ENCODE peak calls at places on chromosomes 4 and X, in six cellular contexts. C is IMR-90, O is HEK293T, J is HepG2, R is GM12878, K is K562. X is an unnamed sample.

GRCh38 chr4:45155081-45155777 is 428.9 kb upstream of the GNPDA2 start:
- DNase-seq in C (no peak), O (no peak), J (no peak), R (no peak), K (no peak), X (no peak)

GRCh38 chr4:114807357-114807756 is 208.8 kb downstream of the UGT8 start:
- DNase-seq in C (no peak), O (no peak), J (no peak), R (no peak), K (no peak), X (no peak)

GRCh38 chrX:10296581-10296980 is 139.8 kb downstream of the CLCN4 start:
- DNase-seq in C (peak; percentile 82), O (no peak), J (no peak), R (no peak), K (no peak), X (no peak)

GRCh38 chrX:125757794-125758564 is 408.1 kb downstream of the DCAF12L2 start:
- DNase-seq in C (no peak), O (no peak), J (no peak), R (no peak), K (peak; percentile 40), X (no peak)

GRCh38 chr4:156779774-156780173 is 191.8 kb downstream of the PDGFC start:
- DNase-seq in C (peak; percentile 95), O (no peak), J (peak; percentile 86), R (no peak), K (no peak), X (no peak)

GRCh38 chrX:29699214-29699613 is 516.1 kb upstream of the MAGEB2 start:
- DNase-seq in C (peak; percentile 34), O (no peak), J (no peak), R (no peak), K (no peak), X (no peak)

GRCh38 chr4:2487632-2488031 is 18.7 kb downstream of the RNF4 start:
- DNase-seq in C (no peak), O (no peak), J (no peak), R (no peak), K (no peak), X (no peak)

GRCh38 chr4:82457266-82457665 is 26.9 kb downstream of the ENOPH1 start:
- DNase-seq in C (no peak), O (no peak), J (no peak), R (no peak), K (no peak), X (no peak)

GRCh38 chr4:60366661-60367060 is 833.5 kb upstream of the ADGRL3 start:
- DNase-seq in C (no peak), O (no peak), J (no peak), R (no peak), K (no peak), X (no peak)

GRCh38 chr4:98951710-98952109 is 22.8 kb upstream of the EIF4E start:
- DNase-seq in C (no peak), O (no peak), J (no peak), R (no peak), K (peak; percentile 67), X (no peak)

GRCh38 chr4:87005690-87006461 is 71.1 kb downstream of the AFF1 start:
- DNase-seq in C (no peak), O (no peak), J (no peak), R (peak; percentile 51), K (peak; percentile 36), X (no peak)

GRCh38 chrX:16639966-16640365 is 10.0 kb upstream of the S100G start:
- DNase-seq in C (no peak), O (no peak), J (no peak), R (no peak), K (peak; percentile 23), X (no peak)

GRCh38 chr4:14842964-14843630 is 159.2 kb upstream of the CPEB2 start:
- DNase-seq in C (no peak), O (no peak), J (no peak), R (no peak), K (no peak), X (no peak)

GRCh38 chrX:100995469-100995868 is 26.0 kb downstream of the ARL13A start:
- DNase-seq in C (peak; percentile 93), O (no peak), J (peak; percentile 4), R (no peak), K (peak; percentile 51), X (no peak)

GRCh38 chrX:45711231-45711630 is 510.6 kb upstream of the DIPK2B start:
- DNase-seq in C (peak; percentile 28), O (no peak), J (no peak), R (no peak), K (no peak), X (no peak)

GRCh38 chr4:147707892-147708672 is 23.8 kb upstream of the ARHGAP10 start:
- DNase-seq in C (peak; percentile 34), O (peak; percentile 41), J (peak; percentile 19), R (no peak), K (peak; percentile 42), X (peak; percentile 57)

GRCh38 chrX:47523297-47523696 is 37.7 kb upstream of the ARAF start:
- DNase-seq in C (peak; percentile 55), O (peak; percentile 86), J (peak; percentile 17), R (no peak), K (peak; percentile 84), X (peak; percentile 78)

GRCh38 chrX:137031517-137032377 is 2.0 kb downstream of the GPR101 start:
- DNase-seq in C (peak; percentile 10), O (peak; percentile 68), J (no peak), R (peak; percentile 5), K (peak; percentile 35), X (no peak)

GRCh38 chr4:158835456-158836369 is 66.9 kb downstream of the FNIP2 start:
- DNase-seq in C (no peak), O (peak; percentile 30), J (no peak), R (no peak), K (no peak), X (no peak)

GRCh38 chr4:26173619-26174018 is 147.2 kb upstream of the RBPJ start:
- DNase-seq in C (peak; percentile 93), O (no peak), J (no peak), R (no peak), K (no peak), X (no peak)

GRCh38 chr4:81466841-81467671 is 4.7 kb downstream of the RASGEF1B start:
- DNase-seq in C (peak; percentile 66), O (peak; percentile 35), J (peak; percentile 56), R (peak; percentile 11), K (peak; percentile 82), X (peak; percentile 53)

GRCh38 chr4:3009422-3009821 is 46.1 kb downstream of the GRK4 start:
- DNase-seq in C (no peak), O (no peak), J (peak; percentile 84), R (no peak), K (peak; percentile 50), X (peak; percentile 22)

GRCh38 chr4:95510145-95510544 is 38.6 kb downstream of the UNC5C start:
- DNase-seq in C (peak; percentile 13), O (no peak), J (peak; percentile 2), R (no peak), K (peak; percentile 10), X (peak; percentile 17)

GRCh38 chrX:134764202-134764785 is 106.0 kb upstream of the PLAC1 start:
- DNase-seq in C (no peak), O (peak; percentile 81), J (peak; percentile 64), R (no peak), K (peak; percentile 59), X (peak; percentile 82)
- TF ChIP-seq BHLHE40 in C (no peak), O (no peak), J (no peak), R (no peak), K (no peak), X (no peak)

GRCh38 chr4:185510803-185511202 is 24.5 kb downstream of the PDLIM3 start:
- DNase-seq in C (no peak), O (no peak), J (no peak), R (no peak), K (no peak), X (no peak)

GRCh38 chr4:185514182-185514697 is 21.1 kb downstream of the PDLIM3 start:
- DNase-seq in C (no peak), O (no peak), J (no peak), R (no peak), K (no peak), X (no peak)

GRCh38 chr4:185512516-185512915 is 22.8 kb downstream of the PDLIM3 start:
- DNase-seq in C (peak; percentile 81), O (no peak), J (no peak), R (no peak), K (no peak), X (no peak)

GRCh38 chr4:185515248-185515647 is 20.1 kb downstream of the PDLIM3 start:
- DNase-seq in C (no peak), O (no peak), J (no peak), R (no peak), K (no peak), X (no peak)

DNA sequence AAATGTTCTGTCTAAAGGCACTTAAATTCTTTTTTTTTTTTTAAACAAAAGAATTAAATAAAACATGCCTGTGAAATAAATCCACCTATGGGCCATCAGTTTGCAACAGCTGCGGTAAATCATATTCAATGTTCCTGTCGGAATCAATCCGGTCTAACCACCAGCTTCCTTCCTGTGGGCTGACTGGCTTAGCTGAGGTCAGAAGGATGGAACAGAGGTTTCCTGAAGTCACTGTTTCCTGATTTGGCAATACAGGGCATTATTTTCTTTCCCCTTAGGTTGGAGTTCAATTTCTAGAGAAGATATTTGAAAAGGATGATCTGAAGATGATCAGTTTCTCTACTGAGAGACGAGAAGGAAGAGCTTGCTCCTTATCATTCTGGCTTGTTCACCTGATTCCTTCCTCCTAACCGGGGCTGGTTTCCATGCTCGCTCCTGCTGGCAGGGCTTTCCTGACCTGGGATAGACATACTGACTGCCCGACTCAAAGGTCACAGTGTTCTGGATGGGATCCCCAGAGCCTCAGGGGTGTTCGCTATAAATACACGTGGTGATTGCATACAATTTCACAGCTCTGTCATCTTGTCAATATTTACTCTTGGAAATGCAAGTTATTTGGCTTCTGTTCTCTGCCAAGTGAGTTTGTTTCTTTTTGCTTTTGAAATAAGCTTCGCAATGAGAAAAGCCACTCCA is 21.7 kb downstream of the PDLIM3 start:
- DNase-seq in C (peak; percentile 54), O (no peak), J (peak; percentile 73), R (peak; percentile 2), K (no peak), X (no peak)
- TF ChIP-seq BHLHE40 in C (no peak), O (no peak), J (peak; percentile 22), R (no peak), K (no peak), X (no peak)

GRCh38 chr4:48739560-48740019 is 40.5 kb downstream of the FRYL start:
- DNase-seq in C (no peak), O (no peak), J (no peak), R (peak; percentile 30), K (peak; percentile 72), X (no peak)
- TF ChIP-seq BHLHE40 in C (no peak), O (no peak), J (no peak), R (no peak), K (no peak), X (no peak)

DNA sequence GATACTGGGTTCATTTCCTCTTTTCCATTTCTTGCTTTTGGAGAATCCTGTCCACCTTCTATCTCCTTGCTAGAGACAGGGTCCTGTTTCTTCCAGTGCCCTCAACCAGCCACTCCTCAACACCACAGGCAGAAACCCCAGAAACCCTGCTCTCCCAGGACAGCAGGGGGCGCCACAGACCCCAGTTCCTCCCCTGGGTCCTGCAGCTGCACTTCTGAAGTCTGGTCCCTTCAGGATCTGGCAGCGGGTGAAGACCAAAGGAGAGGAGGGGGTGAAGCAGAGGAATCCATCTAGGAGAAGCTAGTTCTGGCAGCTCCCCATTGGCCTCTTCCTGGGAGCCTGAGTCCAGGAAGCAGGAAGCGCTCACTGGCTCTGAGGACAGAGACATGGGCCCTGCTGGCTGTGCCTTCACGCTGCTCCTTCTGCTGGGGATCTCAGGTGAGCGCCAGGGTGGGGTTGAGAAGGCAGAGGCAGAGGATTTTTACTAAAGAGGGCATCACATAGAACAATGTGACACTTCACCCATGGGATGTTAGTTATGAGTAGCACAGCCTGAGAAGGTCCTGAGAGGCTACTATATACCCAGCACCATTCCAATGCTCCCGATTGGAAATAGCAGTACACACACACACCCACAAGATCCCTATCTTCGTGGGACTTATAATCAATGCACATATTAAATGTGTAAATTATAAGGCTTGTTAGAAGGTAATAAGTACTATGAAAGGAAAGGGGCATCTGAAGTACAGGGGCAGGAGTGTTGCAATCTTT is at the start of gene PRSS48:
- DNase-seq in C (peak; percentile 32), O (peak; percentile 71), J (peak; percentile 55), R (no peak), K (peak; percentile 69), X (peak; percentile 52)
- TF ChIP-seq BHLHE40 in C (no peak), O (no peak), J (no peak), R (no peak), K (no peak), X (no peak)